ENCODE peak calls at places on chromosomes 7 and 10, in ten cellular contexts. L is hepatocyte, U is aorta, H is right cardiac atrium, G is PC-9, D is OCI-LY7, M is transverse colon, V is endothelial cell of umbilical vein, R is thoracic aorta, W is adrenal gland. I is an unnamed sample. For H3K4me1, the result is how much of the 10 kb centered on the place peaks cover.

GRCh38 chr10:5291501-5292195 is 73.1 kb upstream of the UCN3 start:
- DNase-seq in G (peak), R (no peak), L (peak), V (peak), M (peak), H (peak), U (no peak), W (no peak), D (no peak), I (peak)

GRCh38 chr7:149866139-149866785 is 7.5 kb upstream of the ATP6V0E2 start:
- DNase-seq in U (no peak), R (no peak), M (no peak), G (no peak), W (no peak), H (no peak), V (no peak), L (no peak), D (no peak), I (no peak)

GRCh38 chr7:20561466-20561865 is 54.0 kb upstream of the ABCB5 start:
- DNase-seq in L (no peak), D (no peak), V (peak), R (no peak), G (no peak), M (no peak), W (no peak), U (no peak), H (no peak), I (no peak)

GRCh38 chr7:66558660-66559465 is 69.8 kb upstream of the KCTD7 start:
- DNase-seq in G (no peak), H (no peak), R (no peak), W (peak), V (no peak), M (peak), D (no peak), L (no peak), U (peak), I (no peak)

GRCh38 chr10:62011558-62011957 is 110.1 kb downstream of the ARID5B start:
- DNase-seq in V (no peak), L (no peak), G (peak), U (no peak), R (no peak), D (no peak), M (no peak), W (no peak), H (no peak), I (no peak)

GRCh38 chr10:91589015-91589655 is 43.7 kb downstream of the PPP1R3C start:
- DNase-seq in H (peak), W (peak), G (no peak), L (no peak), M (no peak), D (no peak), R (peak), U (peak), V (peak), I (no peak)

GRCh38 chr10:49585387-49585786 is 24.7 kb upstream of the SLC18A3 start:
- DNase-seq in R (no peak), H (no peak), D (no peak), U (no peak), V (no peak), G (no peak), M (no peak), L (no peak), W (no peak), I (no peak)

GRCh38 chr10:3782456-3783312 is 2.3 kb downstream of the KLF6 start:
- DNase-seq in L (peak), D (peak), H (peak), V (peak), G (peak), R (no peak), U (peak), M (peak), W (peak), I (peak)

GRCh38 chr7:132424821-132425739 is 151.2 kb downstream of the PLXNA4 start:
- DNase-seq in R (no peak), U (no peak), W (no peak), D (no peak), L (no peak), G (no peak), M (no peak), V (peak), H (peak), I (peak)

GRCh38 chr7:128878226-128879105 is 15.8 kb downstream of the ATP6V1F start:
- DNase-seq in W (no peak), M (no peak), G (no peak), D (no peak), R (no peak), U (peak), L (no peak), V (no peak), H (no peak), I (peak)

GRCh38 chr10:1535337-1535957 is 201.9 kb downstream of the ADARB2 start:
- DNase-seq in H (no peak), D (no peak), L (no peak), W (no peak), U (peak), V (no peak), G (no peak), M (peak), R (no peak), I (peak)

GRCh38 chr7:29749701-29750321 is 56.5 kb upstream of the WIPF3 start:
- DNase-seq in U (no peak), H (no peak), G (no peak), L (no peak), V (no peak), D (no peak), R (no peak), M (no peak), W (no peak), I (no peak)

GRCh38 chr10:6838118-6838517 is 258.0 kb upstream of the PRKCQ start:
- DNase-seq in M (no peak), H (no peak), D (peak), W (no peak), V (no peak), L (no peak), R (no peak), G (no peak), U (no peak), I (no peak)

GRCh38 chr10:99766282-99766681 is 16.2 kb upstream of the ABCC2 start:
- DNase-seq in U (no peak), R (no peak), W (no peak), H (no peak), M (no peak), V (no peak), D (no peak), L (no peak), G (no peak), I (no peak)

GRCh38 chr7:7911339-7911738 is 57.3 kb upstream of the GLCCI1 start:
- DNase-seq in D (no peak), L (peak), V (no peak), U (no peak), G (peak), R (no peak), H (no peak), W (no peak), M (no peak), I (no peak)

GRCh38 chr10:129727495-129727894 is 236.6 kb downstream of the EBF3 start:
- DNase-seq in W (no peak), H (no peak), L (no peak), U (no peak), R (no peak), D (no peak), G (no peak), M (no peak), V (no peak), I (no peak)

GRCh38 chr10:53726921-53727320 is 954.3 kb upstream of the MBL2 start:
- DNase-seq in V (no peak), R (no peak), L (no peak), H (no peak), W (no peak), M (no peak), G (no peak), D (no peak), U (no peak), I (no peak)

GRCh38 chr10:326894-327635 is 191.8 kb downstream of the ZMYND11 start:
- DNase-seq in H (no peak), L (no peak), M (no peak), G (no peak), W (no peak), U (no peak), R (no peak), V (no peak), D (no peak), I (no peak)

GRCh38 chr7:115533785-115534184 is 496.8 kb downstream of the TFEC start:
- DNase-seq in G (no peak), D (no peak), L (no peak), V (no peak), H (no peak), U (no peak), R (no peak), W (no peak), M (no peak), I (no peak)

GRCh38 chr10:27890971-27891370 is 107.9 kb downstream of the ODAD2 start:
- DNase-seq in L (no peak), V (no peak), D (no peak), M (no peak), U (no peak), W (no peak), R (no peak), G (no peak), H (no peak), I (no peak)

GRCh38 chr10:11320809-11321520 is 290.5 kb downstream of the USP6NL start:
- DNase-seq in H (no peak), W (no peak), L (no peak), M (no peak), D (no peak), G (no peak), R (no peak), V (no peak), U (no peak), I (no peak)

GRCh38 chr7:81510122-81510521 is 259.7 kb downstream of the HGF start:
- DNase-seq in G (no peak), D (no peak), V (no peak), R (no peak), L (no peak), W (no peak), H (no peak), M (no peak), U (no peak), I (peak)

GRCh38 chr7:77258014-77258413 is 58.4 kb upstream of the FGL2 start:
- DNase-seq in G (no peak), H (no peak), M (no peak), U (no peak), V (no peak), R (no peak), W (no peak), D (no peak), L (no peak), I (no peak)

DNA sequence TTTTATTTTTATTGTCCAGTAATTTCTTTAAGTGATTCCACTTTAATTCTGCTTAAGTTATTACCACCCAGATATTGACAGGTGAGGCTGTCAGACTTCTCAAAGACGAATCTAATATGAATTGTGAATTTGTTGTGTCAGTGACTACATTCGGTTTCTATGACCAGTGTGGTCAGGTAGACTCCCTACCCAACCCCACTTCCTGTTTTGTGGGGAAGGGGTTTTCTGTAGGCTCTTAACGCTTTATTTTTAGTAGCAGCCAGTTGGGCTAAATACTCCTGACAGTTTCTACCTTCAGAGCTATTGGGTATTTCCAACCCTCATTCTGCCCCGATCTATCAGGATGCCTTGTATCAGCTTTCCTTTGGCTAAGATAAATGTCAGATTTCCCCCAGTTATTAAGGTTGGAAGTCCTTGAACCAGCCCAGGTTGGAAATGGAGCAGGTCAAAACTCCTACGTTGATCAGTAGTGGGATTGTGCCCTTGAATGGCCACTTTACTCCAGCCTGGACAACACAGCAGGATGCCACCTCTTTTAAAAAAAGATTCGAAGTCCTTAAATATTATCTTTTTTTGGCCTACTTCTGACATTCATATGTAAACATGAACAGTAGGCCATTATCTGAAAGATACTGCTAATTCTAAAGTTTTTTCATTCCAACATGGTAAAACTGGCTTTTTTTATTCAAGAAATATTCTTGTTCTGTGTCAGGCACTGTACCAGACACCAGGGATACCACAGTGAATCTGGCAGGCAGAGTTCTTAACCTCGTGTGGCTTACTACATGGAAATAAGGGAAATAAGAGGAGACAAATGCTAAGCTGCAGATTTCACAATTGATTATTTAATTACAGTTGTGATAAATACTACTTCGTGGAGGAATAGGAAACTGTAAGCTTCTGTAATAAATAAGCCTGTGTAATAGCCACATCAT is 133.3 kb upstream of the SAMD8 start:
- DNase-seq in W (no peak), M (no peak), L (no peak), G (no peak), H (no peak), V (no peak), R (no peak), D (peak), U (no peak), I (no peak)
- H3K4me1 ChIP-seq in W (under half), M (under half), L (under half), G (under half), H (under half), V (under half), R (under half), D (under half), U (under half), I (under half)

GRCh38 chr10:70317943-70318318 is 34.1 kb upstream of the NPFFR1 start:
- DNase-seq in G (no peak), R (no peak), U (no peak), D (peak), L (no peak), M (no peak), V (no peak), W (no peak), H (no peak), I (peak)

GRCh38 chr10:70312972-70313371 is 29.2 kb upstream of the NPFFR1 start:
- DNase-seq in R (no peak), G (no peak), L (no peak), U (peak), H (no peak), W (no peak), M (no peak), D (no peak), V (no peak), I (peak)

GRCh38 chr10:70315815-70316214 is 32.0 kb upstream of the NPFFR1 start:
- DNase-seq in H (no peak), V (no peak), W (no peak), L (no peak), G (no peak), R (no peak), M (no peak), U (peak), D (no peak), I (no peak)

GRCh38 chr10:70317272-70317942 is 33.6 kb upstream of the NPFFR1 start:
- DNase-seq in G (no peak), R (no peak), D (peak), L (no peak), M (no peak), V (no peak), U (no peak), H (no peak), W (no peak), I (peak)

DNA sequence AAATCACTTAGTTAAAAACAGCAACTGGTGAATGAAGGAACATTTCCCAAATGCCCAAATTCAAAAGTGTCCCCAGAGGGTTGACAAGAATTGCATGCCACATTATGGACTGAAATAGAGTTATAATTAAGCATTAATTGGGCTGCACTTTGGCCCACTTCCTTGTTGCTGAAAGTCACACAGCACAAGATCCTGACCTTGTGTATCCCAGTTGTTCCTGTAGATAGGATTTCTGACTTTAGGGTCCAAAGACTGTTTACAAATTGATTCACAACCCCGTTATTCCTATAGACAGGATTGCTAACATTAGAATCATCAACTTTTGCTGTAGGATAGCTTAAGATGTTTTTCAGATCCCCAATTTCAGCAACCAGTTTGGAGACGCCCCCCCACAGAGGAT is 31.5 kb upstream of the NPFFR1 start:
- DNase-seq in D (no peak), U (no peak), R (no peak), H (no peak), V (no peak), M (no peak), G (no peak), L (no peak), W (no peak), I (no peak)
- H3K4me1 ChIP-seq in D (half or more), U (under half), R (under half), H (under half), V (under half), M (under half), G (under half), L (under half), W (under half), I (under half)

GRCh38 chr7:124059375-124059774 is 26.5 kb upstream of the TMEM229A start:
- DNase-seq in H (no peak), W (no peak), M (no peak), L (no peak), R (no peak), U (no peak), V (no peak), G (no peak), D (no peak), I (no peak)

GRCh38 chr7:124057872-124058271 is 25.0 kb upstream of the TMEM229A start:
- DNase-seq in U (no peak), W (no peak), H (no peak), G (no peak), V (no peak), L (no peak), R (no peak), M (no peak), D (no peak), I (no peak)

GRCh38 chr7:124058515-124058914 is 25.6 kb upstream of the TMEM229A start:
- DNase-seq in H (no peak), D (no peak), W (no peak), R (no peak), U (no peak), M (no peak), V (no peak), G (no peak), L (no peak), I (no peak)

GRCh38 chr7:124051978-124052377 is 19.1 kb upstream of the TMEM229A start:
- DNase-seq in R (no peak), G (no peak), V (no peak), M (no peak), D (no peak), U (no peak), H (no peak), W (no peak), L (no peak), I (no peak)

GRCh38 chr7:124056234-124056633 is 23.4 kb upstream of the TMEM229A start:
- DNase-seq in L (no peak), G (no peak), W (no peak), H (no peak), U (no peak), D (no peak), M (no peak), R (no peak), V (no peak), I (no peak)
- H3K4me1 ChIP-seq in L (under half), G (under half), W (under half), H (under half), U (under half), D (under half), M (under half), R (under half), V (under half), I (under half)

GRCh38 chr7:118183586-118184391 is at the start of gene LSM8:
- DNase-seq in V (peak), R (peak), L (peak), G (peak), D (peak), U (peak), M (peak), W (peak), H (peak), I (peak)
- H3K4me1 ChIP-seq in V (under half), R (under half), L (under half), G (under half), D (under half), U (under half), M (under half), W (under half), H (under half), I (under half)

DNA sequence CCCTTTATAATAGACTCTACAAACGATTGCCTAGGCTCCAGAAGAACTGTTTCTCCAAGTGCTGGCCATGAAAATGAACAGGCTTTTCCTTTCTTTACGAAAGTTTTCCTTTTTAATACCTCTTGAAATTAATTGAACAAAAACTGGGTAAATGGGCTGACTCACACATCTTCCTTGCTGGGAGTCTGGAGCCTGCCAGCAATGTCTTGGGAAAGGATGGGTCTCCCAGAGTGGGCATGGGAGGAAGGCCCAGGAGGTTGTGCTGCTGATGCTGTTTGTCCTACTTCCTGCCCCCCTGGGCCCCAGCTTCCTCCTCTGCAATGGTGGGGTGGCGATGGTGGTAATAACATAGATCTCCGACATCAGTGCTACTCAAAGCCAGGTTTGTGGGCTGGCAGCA is 174.1 kb downstream of the RPS24 start:
- DNase-seq in H (no peak), V (no peak), W (no peak), L (no peak), U (no peak), R (no peak), D (no peak), G (no peak), M (no peak), I (no peak)
- H3K4me1 ChIP-seq in H (under half), V (under half), W (under half), L (under half), U (under half), R (under half), D (under half), G (under half), M (under half), I (under half)

GRCh38 chr10:87865201-87866025 is 2.0 kb downstream of the PTEN start:
- DNase-seq in L (no peak), R (no peak), U (no peak), V (peak), M (no peak), W (no peak), G (no peak), D (peak), H (no peak), I (no peak)
- H3K4me1 ChIP-seq in L (under half), R (under half), U (under half), V (under half), M (under half), W (under half), G (under half), D (under half), H (under half), I (half or more)

I was measured in spleen.